ENCODE peak calls at places on chromosome 12, in ten cellular contexts. O is Caco-2, V is fibroblast of pulmonary artery, N is cardiac muscle cell, J is Peyer's patch, T is right atrium auricular region, S is astrocyte, P is epithelial cell of esophagus, K is AG10803, E is lower lobe of right lung. R is an unnamed sample.

GRCh38 chr12:125341422-125341821 is 276.2 kb downstream of the AACS start:
- DNase-seq in T (no peak), E (no peak), V (no peak), K (no peak), S (no peak), P (no peak), O (no peak), N (no peak), J (no peak), R (no peak)

GRCh38 chr12:127381043-127381668 is 885.8 kb upstream of the TMEM132C start:
- DNase-seq in T (no peak), E (no peak), J (peak), S (peak), N (peak), O (peak), V (peak), P (peak), K (peak), R (no peak)

GRCh38 chr12:127297327-127297726 is 969.6 kb upstream of the TMEM132C start:
- DNase-seq in P (no peak), T (peak), O (no peak), S (no peak), V (no peak), J (no peak), E (no peak), K (no peak), N (no peak), R (no peak)

GRCh38 chr12:124520896-124521295 is 46.5 kb downstream of the NCOR2 start:
- DNase-seq in N (no peak), O (no peak), S (no peak), T (no peak), V (no peak), P (no peak), J (no peak), E (no peak), K (no peak), R (no peak)

GRCh38 chr12:101414533-101415119 is 7.1 kb upstream of the ARL1 start:
- DNase-seq in T (no peak), S (peak), K (peak), O (peak), N (peak), V (peak), P (peak), E (no peak), J (peak), R (no peak)

GRCh38 chr12:45231515-45232145 is 15.7 kb downstream of the ANO6 start:
- DNase-seq in E (no peak), J (no peak), K (peak), P (peak), O (no peak), S (peak), T (no peak), N (no peak), V (peak), R (no peak)

GRCh38 chr12:30023186-30023585 is 239.4 kb upstream of the TMTC1 start:
- DNase-seq in S (peak), P (no peak), V (peak), E (no peak), T (no peak), O (no peak), J (no peak), N (no peak), K (no peak), R (no peak)

GRCh38 chr12:127075981-127076380 is 1191.0 kb upstream of the TMEM132C start:
- DNase-seq in J (no peak), E (no peak), T (no peak), V (no peak), K (no peak), O (no peak), P (no peak), S (no peak), N (no peak), R (no peak)

GRCh38 chr12:131133015-131133905 is 179.6 kb downstream of the ADGRD1 start:
- DNase-seq in T (peak), V (no peak), S (no peak), J (no peak), E (no peak), N (no peak), K (peak), O (no peak), P (no peak), R (no peak)

GRCh38 chr12:47105914-47106674 is 26.3 kb upstream of the AMIGO2 start:
- DNase-seq in P (no peak), V (no peak), J (no peak), E (no peak), O (no peak), T (no peak), K (no peak), N (no peak), S (no peak), R (no peak)

GRCh38 chr12:63779498-63780481 is at the start of gene RXYLT1:
- DNase-seq in T (peak), P (peak), O (peak), E (peak), J (peak), S (peak), K (peak), N (peak), V (peak), R (peak)

GRCh38 chr12:110590806-110591326 is 7.7 kb upstream of the PPTC7 start:
- DNase-seq in O (no peak), V (peak), P (no peak), S (no peak), K (peak), J (no peak), E (no peak), N (no peak), T (no peak), R (peak)

GRCh38 chr12:67649165-67650126 is 901 bp downstream of the DYRK2 start:
- DNase-seq in K (peak), J (peak), O (peak), T (no peak), S (no peak), E (peak), V (no peak), N (peak), P (no peak), R (no peak)

GRCh38 chr12:2353281-2353680 is 300.5 kb downstream of the CACNA1C start:
- DNase-seq in V (no peak), T (no peak), E (no peak), K (no peak), O (no peak), N (no peak), S (no peak), J (no peak), P (no peak), R (no peak)

GRCh38 chr12:2353691-2354090 is 300.9 kb downstream of the CACNA1C start:
- DNase-seq in O (no peak), S (no peak), V (no peak), P (no peak), J (no peak), N (no peak), K (no peak), E (no peak), T (no peak), R (no peak)

GRCh38 chr12:2355198-2355597 is 302.4 kb downstream of the CACNA1C start:
- DNase-seq in O (no peak), J (no peak), K (no peak), E (no peak), V (no peak), T (no peak), S (no peak), P (no peak), N (no peak), R (no peak)

GRCh38 chr12:2355604-2356003 is 302.8 kb downstream of the CACNA1C start:
- DNase-seq in K (no peak), T (no peak), S (no peak), O (no peak), V (no peak), N (no peak), P (no peak), E (no peak), J (no peak), R (no peak)

GRCh38 chr12:2354151-2354991 is 301.6 kb downstream of the CACNA1C start:
- DNase-seq in P (no peak), S (peak), O (no peak), E (no peak), J (no peak), K (no peak), V (no peak), T (no peak), N (peak), R (no peak)
- TF ChIP-seq CTCF in P (no peak), S (no peak), O (no peak), E (no peak), J (no peak), K (no peak), V (no peak), T (no peak), N (no peak), R (no peak)

GRCh38 chr12:27548301-27549199 is 24.5 kb downstream of the PPFIBP1 start:
- DNase-seq in J (no peak), T (no peak), K (no peak), S (no peak), N (no peak), O (no peak), V (no peak), P (no peak), E (no peak), R (no peak)

GRCh38 chr12:27549801-27550652 is 26.0 kb downstream of the PPFIBP1 start:
- DNase-seq in J (peak), K (peak), P (peak), S (peak), T (peak), N (peak), E (peak), O (peak), V (peak), R (no peak)

GRCh38 chr12:27550653-27550975 is 26.6 kb downstream of the PPFIBP1 start:
- DNase-seq in T (no peak), O (no peak), J (no peak), N (no peak), S (no peak), P (peak), K (peak), V (no peak), E (no peak), R (no peak)

GRCh38 chr12:27547592-27547991 is 23.6 kb downstream of the PPFIBP1 start:
- DNase-seq in O (no peak), P (no peak), N (no peak), J (no peak), T (no peak), S (no peak), V (no peak), E (no peak), K (no peak), R (no peak)

GRCh38 chr12:27549231-27549800 is 25.3 kb downstream of the PPFIBP1 start:
- DNase-seq in N (no peak), V (peak), J (no peak), E (no peak), O (no peak), K (peak), S (peak), P (peak), T (no peak), R (no peak)
- H3K4me3 ChIP-seq in N (no peak), V (peak), J (no peak), E (peak), O (no peak), K (peak), S (peak), P (no peak), T (no peak), R (no peak)

DNA sequence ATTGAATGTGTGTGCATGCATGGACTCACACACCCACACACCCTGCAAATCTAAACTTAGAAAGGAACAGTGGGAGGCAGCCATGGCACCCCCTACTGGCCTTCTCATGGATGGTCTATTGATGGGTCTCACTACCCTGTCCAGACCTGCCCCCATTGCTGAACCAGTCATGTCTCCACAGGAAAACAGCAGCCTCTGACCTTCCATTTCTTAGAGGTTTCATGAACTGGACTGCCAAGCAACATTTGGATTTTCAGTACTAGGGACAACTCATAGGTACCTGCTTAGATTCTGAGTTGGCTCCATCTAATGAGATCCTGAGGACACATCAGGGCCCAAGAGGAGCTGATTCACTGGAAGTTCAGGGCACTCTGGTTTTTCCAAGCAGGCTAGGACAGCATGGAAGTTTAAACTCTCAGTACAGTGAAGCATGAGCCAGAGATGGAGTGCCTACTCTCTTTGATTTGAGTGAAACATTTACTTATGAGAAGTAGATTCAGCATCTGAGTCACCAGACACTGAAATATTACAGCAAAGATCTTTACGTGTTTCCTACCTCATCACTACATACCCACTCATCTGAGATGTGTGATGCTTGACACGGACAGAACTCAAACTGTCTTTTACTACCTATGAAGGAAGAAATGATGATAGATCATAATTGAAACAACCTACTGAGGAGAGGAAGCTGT is 98.9 kb upstream of the PLEKHG7 start:
- DNase-seq in P (peak), O (no peak), V (no peak), E (no peak), T (no peak), S (no peak), K (no peak), N (no peak), J (no peak), R (no peak)
- TF ChIP-seq CTCF in P (peak), O (no peak), V (peak), E (no peak), T (no peak), S (peak), K (peak), N (no peak), J (no peak), R (peak)

GRCh38 chr12:53051881-53052412 is 2.1 kb downstream of the TNS2 start:
- DNase-seq in P (no peak), S (no peak), J (no peak), O (no peak), N (no peak), V (no peak), E (no peak), K (no peak), T (no peak), R (no peak)

GRCh38 chr12:53052419-53053222 is 2.8 kb downstream of the TNS2 start:
- DNase-seq in V (peak), O (no peak), K (peak), T (peak), J (peak), P (peak), E (peak), N (no peak), S (peak), R (no peak)

GRCh38 chr12:53054112-53054878 is 4.4 kb downstream of the TNS2 start:
- DNase-seq in T (peak), V (peak), P (peak), J (peak), S (peak), O (peak), K (peak), N (peak), E (peak), R (peak)

GRCh38 chr12:53051058-53051880 is 1.4 kb downstream of the TNS2 start:
- DNase-seq in E (no peak), K (peak), J (peak), O (peak), T (peak), N (no peak), S (no peak), V (peak), P (peak), R (no peak)

DNA sequence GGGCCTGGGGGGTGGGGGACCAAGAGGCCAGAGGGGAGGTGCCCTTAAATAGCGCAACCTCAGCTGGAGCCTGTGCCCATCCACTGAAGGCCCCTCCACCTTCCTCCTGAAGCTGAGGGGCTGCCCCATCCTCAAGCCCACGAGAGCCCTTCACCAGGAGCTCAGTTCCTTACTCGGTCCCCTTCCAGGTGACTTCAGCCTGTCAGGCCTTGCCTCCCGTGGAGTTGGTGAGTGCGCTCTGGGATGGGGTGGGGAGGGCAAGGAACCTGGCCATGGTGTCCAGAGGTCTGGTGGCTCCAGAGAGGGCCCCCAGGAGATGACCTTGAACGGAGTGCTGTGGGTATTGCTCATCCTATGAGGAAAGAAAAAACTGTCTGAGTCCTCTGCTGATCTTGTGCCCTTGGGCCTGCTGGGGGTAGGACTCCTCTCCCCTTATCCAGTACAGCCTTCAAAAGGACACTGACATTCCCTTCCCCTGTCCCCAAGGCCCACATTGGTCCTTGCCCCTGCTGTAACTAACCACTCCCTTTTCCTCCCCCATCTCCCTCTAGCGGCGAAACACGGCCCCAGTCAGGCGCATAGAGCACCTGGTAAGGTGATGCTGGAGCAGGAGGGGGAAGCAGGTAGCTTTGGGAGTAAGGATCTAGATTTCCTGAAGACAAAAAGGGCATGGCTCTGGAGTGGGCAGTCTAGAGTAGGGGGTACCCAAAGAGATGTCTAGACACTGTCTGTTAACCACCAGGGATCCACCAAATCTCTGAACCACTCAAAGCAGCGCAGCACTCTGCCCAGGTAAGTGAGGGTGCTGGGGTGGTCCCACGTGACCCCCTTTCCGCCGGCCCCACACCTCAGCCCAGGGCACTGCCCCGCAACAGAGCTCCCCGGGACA is 3.6 kb downstream of the TNS2 start:
- DNase-seq in K (no peak), P (peak), V (no peak), T (no peak), N (peak), J (peak), E (no peak), O (peak), S (no peak), R (no peak)
- H3K4me3 ChIP-seq in K (peak), P (peak), V (peak), T (peak), N (peak), J (peak), E (peak), O (peak), S (peak), R (peak)

GRCh38 chr12:109387425-109388166 is 39.9 kb downstream of the MYO1H start:
- DNase-seq in K (peak), T (no peak), J (no peak), E (no peak), O (peak), N (peak), P (peak), S (no peak), V (peak), R (no peak)
- TF ChIP-seq CTCF in K (peak), T (no peak), J (peak), E (peak), O (peak), N (peak), P (peak), S (peak), V (peak), R (peak)

DNA sequence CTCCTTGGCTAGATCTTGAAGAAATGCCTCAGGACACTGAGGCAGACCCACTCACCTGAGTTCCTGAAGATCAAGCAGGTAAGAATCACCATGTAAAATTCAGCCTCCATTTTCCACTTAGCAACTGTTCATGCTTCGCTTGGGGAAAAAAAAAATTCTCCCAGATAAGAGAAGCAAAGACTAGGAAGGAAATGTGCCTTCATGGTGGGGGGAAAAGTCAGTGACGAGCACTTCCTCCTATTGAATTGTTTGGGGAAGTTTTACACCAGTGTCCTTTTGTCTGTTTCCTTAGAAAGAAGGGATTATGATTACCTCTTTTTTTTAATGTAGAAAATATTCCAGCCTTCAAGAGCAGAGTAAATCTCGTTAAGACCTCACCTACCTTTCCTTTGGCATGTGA is at the start of gene PTPRB:
- DNase-seq in E (no peak), N (no peak), O (no peak), P (no peak), J (no peak), S (no peak), V (peak), T (no peak), K (no peak), R (no peak)
- H3K4me3 ChIP-seq in E (peak), N (no peak), O (no peak), P (no peak), J (peak), S (no peak), V (no peak), T (peak), K (no peak), R (no peak)

DNA sequence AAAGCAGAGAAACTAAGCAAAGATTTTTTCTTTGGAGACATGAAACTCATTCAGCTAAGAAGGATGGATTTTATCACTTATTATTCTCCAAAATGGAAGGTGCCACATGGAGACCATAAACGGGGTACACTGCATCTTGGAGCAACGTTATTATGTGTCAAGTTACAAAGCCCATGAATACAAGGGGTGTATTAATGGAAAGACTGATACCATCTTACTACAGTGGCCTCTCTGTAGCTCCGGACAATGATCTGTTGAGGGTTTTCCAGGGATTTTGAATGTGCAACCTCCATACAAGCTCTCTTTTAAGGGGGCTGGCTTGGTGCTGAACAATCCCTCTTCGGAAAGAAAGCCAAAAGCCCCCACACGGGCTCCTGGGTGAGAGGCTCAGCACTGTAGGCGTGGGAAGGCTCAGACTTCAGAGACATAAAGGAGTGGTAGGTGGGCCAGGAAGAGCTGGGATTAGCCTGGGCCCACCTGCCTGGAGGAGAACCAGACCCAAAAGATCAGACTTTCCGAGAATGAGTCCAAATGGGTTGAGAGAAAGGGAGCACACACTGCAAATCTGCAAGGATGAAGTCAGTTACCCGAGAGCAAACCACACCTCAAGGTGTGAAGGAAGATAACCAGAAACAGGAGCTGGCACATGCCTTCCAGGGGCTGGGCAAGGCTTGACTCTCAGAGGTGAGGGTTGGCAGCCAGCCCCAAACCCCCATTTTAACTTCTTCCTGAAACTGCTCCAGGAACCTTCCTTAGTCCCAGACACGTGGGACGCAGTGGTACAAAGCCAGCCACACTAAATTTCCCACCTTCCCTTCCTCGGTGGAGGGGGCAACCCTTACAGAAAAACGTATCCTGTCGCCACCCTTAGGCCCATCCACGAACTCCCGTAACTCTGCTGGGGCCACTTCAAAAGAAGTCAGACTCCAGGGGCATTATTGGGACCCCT is 1.5 kb downstream of the VPS37B start:
- DNase-seq in E (peak), V (no peak), N (no peak), S (no peak), T (no peak), P (peak), K (no peak), J (peak), O (no peak), R (no peak)
- TF ChIP-seq CTCF in E (no peak), V (no peak), N (no peak), S (no peak), T (no peak), P (peak), K (no peak), J (no peak), O (no peak), R (no peak)

GRCh38 chr12:107618106-107618505 is 67.5 kb upstream of the PWP1 start:
- DNase-seq in P (no peak), J (no peak), T (no peak), N (no peak), K (no peak), O (no peak), V (no peak), E (no peak), S (no peak), R (no peak)
- H3K4me3 ChIP-seq in P (no peak), J (no peak), T (no peak), N (no peak), K (no peak), O (no peak), V (no peak), E (no peak), S (no peak), R (no peak)

GRCh38 chr12:10115890-10116289 is 14.1 kb downstream of the CLEC7A start:
- DNase-seq in J (no peak), P (peak), O (no peak), N (no peak), E (no peak), V (no peak), T (no peak), S (no peak), K (no peak), R (no peak)
- TF ChIP-seq CTCF in J (no peak), P (no peak), O (no peak), N (no peak), E (no peak), V (no peak), T (no peak), S (no peak), K (no peak), R (no peak)

R was measured in GM12864.